ENCODE peak calls at places on chromosomes 2 and 18, in nine cellular contexts. O is uterus, X is mesothelial cell of epicardium, H is ascending aorta, K is progenitor cell of endocrine pancreas, F is spleen, W is AG04450, S is tibial artery, T is A673. V is an unnamed sample.
A peak's percentile ranks its signal among the peaks of the same experiment; 100 is the strongest.

GRCh38 chr2:238097988-238098853 is 1.9 kb upstream of the ESPNL start:
- DNase-seq in O (no peak), X (no peak), H (no peak), K (no peak), F (no peak), W (peak; percentile 23), S (no peak), T (peak; percentile 86), V (no peak)

GRCh38 chr2:236581546-236581945 is 11.9 kb downstream of the ACKR3 start:
- DNase-seq in O (no peak), X (no peak), H (no peak), K (no peak), F (no peak), W (no peak), S (no peak), T (no peak), V (no peak)

GRCh38 chr18:48687694-48688042 is 148.8 kb downstream of the CTIF start:
- DNase-seq in O (no peak), X (no peak), H (no peak), K (no peak), F (no peak), W (no peak), S (no peak), T (no peak), V (no peak)

GRCh38 chr2:24276349-24276899 is 83.9 kb downstream of the ITSN2 start:
- DNase-seq in O (no peak), X (no peak), H (no peak), K (no peak), F (no peak), W (no peak), S (no peak), T (no peak), V (no peak)

GRCh38 chr2:111659361-111660281 is 224.4 kb downstream of the ANAPC1 start:
- DNase-seq in O (peak; percentile 50), X (no peak), H (peak; percentile 39), K (no peak), F (no peak), W (no peak), S (peak; percentile 87), T (peak; percentile 26), V (peak; percentile 50)

GRCh38 chr2:126981476-126981875 is 82.8 kb downstream of the TEX51 start:
- DNase-seq in O (no peak), X (no peak), H (no peak), K (no peak), F (no peak), W (no peak), S (no peak), T (no peak), V (no peak)

GRCh38 chr18:58526425-58527115 is 102.3 kb downstream of the ALPK2 start:
- DNase-seq in O (no peak), X (no peak), H (no peak), K (no peak), F (no peak), W (no peak), S (no peak), T (no peak), V (no peak)

GRCh38 chr2:120510751-120511395 is 164.9 kb downstream of the INHBB start:
- DNase-seq in O (no peak), X (no peak), H (no peak), K (no peak), F (peak; percentile 54), W (no peak), S (no peak), T (no peak), V (no peak)

GRCh38 chr18:35693829-35694228 is 112.3 kb downstream of the GALNT1 start:
- DNase-seq in O (no peak), X (no peak), H (no peak), K (no peak), F (no peak), W (no peak), S (no peak), T (no peak), V (no peak)

GRCh38 chr2:65129276-65129612 is 662 bp downstream of the RAB1A start:
- DNase-seq in O (no peak), X (no peak), H (no peak), K (no peak), F (no peak), W (no peak), S (no peak), T (peak; percentile 15), V (no peak)

GRCh38 chr2:65129613-65130439 is at the start of gene RAB1A:
- DNase-seq in O (peak; percentile 99), X (peak; percentile 97), H (peak; percentile 98), K (peak; percentile 100), F (peak; percentile 100), W (peak; percentile 99), S (peak; percentile 99), T (peak; percentile 100), V (peak; percentile 91)

GRCh38 chr2:65133626-65134025 is 3.7 kb upstream of the RAB1A start:
- DNase-seq in O (no peak), X (no peak), H (no peak), K (no peak), F (no peak), W (no peak), S (no peak), T (no peak), V (no peak)

GRCh38 chr2:65128297-65129190 is 1.4 kb downstream of the RAB1A start:
- DNase-seq in O (no peak), X (no peak), H (no peak), K (no peak), F (no peak), W (no peak), S (peak; percentile 67), T (no peak), V (no peak)

DNA sequence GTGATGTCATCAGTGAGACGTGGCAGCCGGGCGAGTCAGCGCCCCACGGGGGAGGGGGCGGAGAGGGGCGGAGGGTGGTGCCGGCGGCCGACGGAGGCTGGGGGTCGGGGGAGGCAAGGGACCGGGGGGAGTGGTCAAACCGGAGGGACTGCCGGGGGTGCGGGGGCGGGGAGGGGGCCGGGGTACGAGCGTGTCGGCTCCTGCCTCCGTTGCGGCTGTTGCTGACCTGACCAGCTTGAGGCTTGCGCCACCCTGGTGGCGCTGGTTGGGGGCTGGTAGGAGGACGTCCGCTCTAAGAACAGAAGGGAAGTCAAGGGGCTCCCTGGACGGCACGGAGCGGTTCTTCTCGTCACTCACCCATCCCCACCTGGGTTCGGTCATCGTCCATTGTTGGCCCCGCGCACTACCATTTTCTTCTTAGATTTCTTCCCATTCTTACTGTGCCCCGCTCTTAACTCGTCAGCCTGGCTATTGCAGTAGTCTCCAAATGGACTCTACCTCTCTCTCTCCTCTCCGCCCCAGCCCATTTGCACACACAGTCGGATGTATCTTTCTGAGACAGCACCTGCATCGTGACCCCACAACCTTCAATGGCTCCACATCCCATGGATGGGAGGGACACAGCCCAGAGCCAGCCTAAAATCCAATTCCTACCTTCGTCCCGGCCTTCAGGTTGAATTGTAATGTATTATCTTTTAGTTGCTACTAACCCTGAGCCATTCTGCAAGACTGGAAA is 702 bp upstream of the RAB1A start:
- DNase-seq in O (no peak), X (no peak), H (no peak), K (no peak), F (no peak), W (no peak), S (no peak), T (no peak), V (no peak)
- TF ChIP-seq CTCF in O (no peak), X (no peak), H (no peak), K (peak; percentile 4), F (no peak), W (no peak), S (no peak), T (no peak), V (no peak)

DNA sequence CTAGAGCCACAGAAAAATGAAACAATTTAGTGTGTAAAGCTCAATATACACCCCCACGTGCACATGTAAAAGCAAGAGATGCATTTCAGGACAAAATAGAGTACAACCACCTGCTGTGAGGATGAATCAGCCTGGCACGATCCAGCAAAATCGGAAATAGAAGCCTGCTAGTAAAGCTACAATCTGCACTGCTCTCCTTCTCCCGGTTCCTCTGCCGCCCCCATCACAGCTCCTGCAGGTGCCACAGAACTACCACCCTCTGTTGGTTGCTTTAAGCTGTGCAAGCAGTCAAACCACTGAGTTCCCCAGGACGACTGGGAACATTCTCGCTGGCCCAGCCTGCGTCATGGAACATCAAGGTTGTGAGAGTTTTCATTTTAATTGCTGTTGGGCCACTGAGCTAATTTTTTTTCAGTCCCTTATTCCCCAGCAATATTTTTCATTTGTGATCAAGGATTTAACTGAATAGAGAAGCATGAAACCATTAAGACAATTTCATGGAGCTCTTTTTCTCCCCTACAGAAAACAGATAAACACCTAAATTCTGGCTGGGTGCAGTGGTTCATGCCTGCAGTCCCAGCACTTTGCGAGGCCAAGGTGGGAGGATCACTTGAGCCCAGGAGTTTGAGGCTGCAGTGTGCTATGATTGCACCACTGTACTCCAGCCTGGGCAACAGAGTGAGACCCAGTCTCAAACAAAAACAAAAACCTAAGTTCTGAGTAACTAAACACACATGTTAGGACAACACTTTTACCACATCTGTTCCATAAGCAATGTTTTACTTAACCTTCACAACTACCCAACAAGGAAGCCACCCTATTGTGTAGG is 47.6 kb upstream of the MAPRE3 start:
- DNase-seq in O (peak; percentile 55), X (no peak), H (no peak), K (peak; percentile 25), F (peak; percentile 78), W (no peak), S (peak; percentile 31), T (peak; percentile 92), V (no peak)
- TF ChIP-seq CTCF in O (peak; percentile 28), X (no peak), H (no peak), K (peak; percentile 69), F (no peak), W (peak; percentile 54), S (peak; percentile 42), T (peak; percentile 89), V (no peak)

GRCh38 chr2:231671617-231672350 is 36.5 kb upstream of the PTMA start:
- DNase-seq in O (no peak), X (no peak), H (no peak), K (no peak), F (peak; percentile 91), W (no peak), S (no peak), T (no peak), V (no peak)

GRCh38 chr2:231672617-231673347 is 35.5 kb upstream of the PTMA start:
- DNase-seq in O (peak; percentile 61), X (no peak), H (no peak), K (no peak), F (peak; percentile 93), W (no peak), S (no peak), T (peak; percentile 50), V (no peak)

GRCh38 chr2:231673348-231673770 is 35.0 kb upstream of the PTMA start:
- DNase-seq in O (peak; percentile 77), X (peak; percentile 59), H (no peak), K (no peak), F (no peak), W (no peak), S (no peak), T (no peak), V (no peak)

GRCh38 chr2:231668981-231669380 is 39.3 kb upstream of the PTMA start:
- DNase-seq in O (no peak), X (no peak), H (no peak), K (no peak), F (no peak), W (no peak), S (no peak), T (no peak), V (no peak)

GRCh38 chr2:231670892-231671616 is 37.3 kb upstream of the PTMA start:
- DNase-seq in O (no peak), X (no peak), H (no peak), K (no peak), F (peak; percentile 87), W (no peak), S (no peak), T (peak; percentile 25), V (no peak)
- TF ChIP-seq CTCF in O (no peak), X (peak; percentile 27), H (peak; percentile 49), K (peak; percentile 54), F (no peak), W (peak; percentile 26), S (peak; percentile 27), T (no peak), V (no peak)

GRCh38 chr2:106638043-106638442 is 150.9 kb downstream of the CD8B2 start:
- DNase-seq in O (no peak), X (no peak), H (no peak), K (no peak), F (no peak), W (no peak), S (no peak), T (peak; percentile 12), V (no peak)
- TF ChIP-seq CTCF in O (peak; percentile 48), X (peak; percentile 42), H (peak; percentile 42), K (peak; percentile 66), F (no peak), W (peak; percentile 29), S (peak; percentile 53), T (peak; percentile 45), V (no peak)